ENCODE peak calls at places on chromosomes 16 and 17, in eight cellular contexts. One of them, this sample, is unnamed.

GRCh38 chr16:74304164-74304834 is 7.7 kb downstream of the PSMD7 start:
- DNase-seq in left lung: no peak
- DNase-seq in NCI-H1105 treated with DMSO at 0.1 percent for 48 hours: no peak
- DNase-seq in astrocyte of the cerebellum: no peak
- DNase-seq in CD4-positive, alpha-beta T cell: no peak
- DNase-seq in AG09309: no peak
- DNase-seq in T47D: peak; percentile 43
- DNase-seq in HS-5: no peak
- DNase-seq in this sample: no peak

GRCh38 chr17:230371-230770 is 48.9 kb upstream of the DOC2B start:
- DNase-seq in AG09309: no peak
- DNase-seq in CD4-positive, alpha-beta T cell: no peak
- DNase-seq in astrocyte of the cerebellum: no peak
- DNase-seq in HS-5: no peak
- DNase-seq in T47D: no peak
- DNase-seq in left lung: peak; percentile 12
- DNase-seq in NCI-H1105 treated with DMSO at 0.1 percent for 48 hours: no peak
- DNase-seq in this sample: no peak

GRCh38 chr17:36742267-36743000 is 141.1 kb downstream of the MRM1 start:
- DNase-seq in left lung: no peak
- DNase-seq in astrocyte of the cerebellum: no peak
- DNase-seq in CD4-positive, alpha-beta T cell: no peak
- DNase-seq in HS-5: no peak
- DNase-seq in T47D: no peak
- DNase-seq in AG09309: no peak
- DNase-seq in NCI-H1105 treated with DMSO at 0.1 percent for 48 hours: no peak
- DNase-seq in this sample: no peak

GRCh38 chr17:80491478-80492342 is 15.3 kb upstream of the NPTX1 start:
- DNase-seq in CD4-positive, alpha-beta T cell: no peak
- DNase-seq in AG09309: no peak
- DNase-seq in astrocyte of the cerebellum: no peak
- DNase-seq in NCI-H1105 treated with DMSO at 0.1 percent for 48 hours: no peak
- DNase-seq in T47D: no peak
- DNase-seq in left lung: no peak
- DNase-seq in HS-5: no peak
- DNase-seq in this sample: no peak

GRCh38 chr17:42266918-42267766 is 9.0 kb downstream of the STAT5B start:
- DNase-seq in T47D: no peak
- DNase-seq in AG09309: peak; percentile 78
- DNase-seq in HS-5: peak; percentile 54
- DNase-seq in astrocyte of the cerebellum: peak; percentile 46
- DNase-seq in CD4-positive, alpha-beta T cell: peak; percentile 37
- DNase-seq in NCI-H1105 treated with DMSO at 0.1 percent for 48 hours: no peak
- DNase-seq in left lung: no peak
- DNase-seq in this sample: no peak

GRCh38 chr16:85379041-85380001 is 233.8 kb upstream of the GSE1 start:
- DNase-seq in HS-5: no peak
- DNase-seq in left lung: no peak
- DNase-seq in CD4-positive, alpha-beta T cell: no peak
- DNase-seq in AG09309: no peak
- DNase-seq in T47D: no peak
- DNase-seq in astrocyte of the cerebellum: no peak
- DNase-seq in NCI-H1105 treated with DMSO at 0.1 percent for 48 hours: no peak
- DNase-seq in this sample: no peak

GRCh38 chr17:74430706-74431567 is 951 bp upstream of the GPRC5C start:
- DNase-seq in T47D: peak; percentile 89
- DNase-seq in CD4-positive, alpha-beta T cell: no peak
- DNase-seq in NCI-H1105 treated with DMSO at 0.1 percent for 48 hours: peak; percentile 25
- DNase-seq in astrocyte of the cerebellum: peak; percentile 55
- DNase-seq in left lung: peak; percentile 89
- DNase-seq in HS-5: no peak
- DNase-seq in AG09309: no peak
- DNase-seq in this sample: peak; percentile 82

GRCh38 chr16:73154063-73154870 is 106.3 kb upstream of the ZFHX3 start:
- DNase-seq in astrocyte of the cerebellum: no peak
- DNase-seq in left lung: peak; percentile 70
- DNase-seq in T47D: no peak
- DNase-seq in AG09309: no peak
- DNase-seq in NCI-H1105 treated with DMSO at 0.1 percent for 48 hours: no peak
- DNase-seq in HS-5: no peak
- DNase-seq in CD4-positive, alpha-beta T cell: no peak
- DNase-seq in this sample: no peak

GRCh38 chr17:1168537-1169234 is 11.1 kb downstream of the ABR start:
- DNase-seq in left lung: no peak
- DNase-seq in T47D: no peak
- DNase-seq in NCI-H1105 treated with DMSO at 0.1 percent for 48 hours: no peak
- DNase-seq in CD4-positive, alpha-beta T cell: no peak
- DNase-seq in astrocyte of the cerebellum: no peak
- DNase-seq in AG09309: no peak
- DNase-seq in HS-5: no peak
- DNase-seq in this sample: no peak

GRCh38 chr16:31331807-31332301 is 23.1 kb upstream of the ITGAX start:
- DNase-seq in AG09309: no peak
- DNase-seq in NCI-H1105 treated with DMSO at 0.1 percent for 48 hours: no peak
- DNase-seq in astrocyte of the cerebellum: no peak
- DNase-seq in CD4-positive, alpha-beta T cell: no peak
- DNase-seq in HS-5: no peak
- DNase-seq in T47D: no peak
- DNase-seq in left lung: no peak
- DNase-seq in this sample: no peak